ENCODE peak calls at places on chromosomes 7 and 10, in seven cellular contexts. R is SK-N-SH, T is H1, L is HCT116, V is K562, Y is GM12878, U is HepG2. N is an unnamed sample.

GRCh38 chr7:155987681-155988080 is 175.4 kb upstream of the SHH start:
- DNase-seq in R (no peak), T (no peak), Y (no peak), L (no peak), U (no peak), V (no peak), N (no peak)

GRCh38 chr10:18099420-18099819 is 40.8 kb upstream of the CACNB2 start:
- DNase-seq in L (no peak), U (no peak), R (no peak), T (no peak), V (no peak), Y (no peak), N (no peak)

GRCh38 chr10:110311357-110311949 is 6.7 kb upstream of the SMNDC1 start:
- DNase-seq in U (peak; percentile 42), T (no peak), L (peak; percentile 80), Y (peak; percentile 47), R (peak; percentile 64), V (peak; percentile 40), N (peak; percentile 70)

GRCh38 chr7:69110450-69111050 is 487.7 kb upstream of the AUTS2 start:
- DNase-seq in Y (no peak), T (no peak), U (no peak), L (no peak), R (no peak), V (no peak), N (no peak)

GRCh38 chr10:105953056-105953455 is 1211.5 kb downstream of the SORCS1 start:
- DNase-seq in Y (no peak), U (no peak), L (no peak), V (no peak), R (no peak), T (no peak), N (no peak)

GRCh38 chr7:42673951-42674350 is 237.9 kb downstream of the C7orf25 start:
- DNase-seq in R (no peak), V (no peak), U (no peak), Y (no peak), T (no peak), L (no peak), N (no peak)

GRCh38 chr10:71045936-71046335 is 157.6 kb upstream of the PCBD1 start:
- DNase-seq in Y (no peak), U (no peak), T (no peak), R (no peak), L (no peak), V (no peak), N (no peak)

GRCh38 chr7:139192014-139192706 is 38.9 kb upstream of the UBN2 start:
- DNase-seq in Y (no peak), L (no peak), V (no peak), R (no peak), T (no peak), U (no peak), N (peak; percentile 20)

GRCh38 chr7:111138196-111138569 is 47.3 kb downstream of the LRRN3 start:
- DNase-seq in L (peak; percentile 62), V (no peak), Y (peak; percentile 72), U (no peak), T (no peak), R (no peak), N (no peak)

GRCh38 chr7:133315332-133316040 is 62.6 kb downstream of the EXOC4 start:
- DNase-seq in Y (no peak), R (no peak), L (no peak), U (no peak), V (no peak), T (no peak), N (no peak)
- TF ChIP-seq JUND in Y (no peak), R (peak; percentile 44), L (no peak), U (no peak), V (no peak), T (no peak), N (no peak)

GRCh38 chr10:104332243-104333036 is 5.8 kb downstream of the ITPRIP start:
- DNase-seq in T (no peak), L (no peak), U (no peak), V (peak; percentile 60), R (no peak), Y (no peak), N (no peak)

GRCh38 chr10:104333037-104333727 is 5.1 kb downstream of the ITPRIP start:
- DNase-seq in U (no peak), V (peak; percentile 49), Y (no peak), L (no peak), R (peak; percentile 7), T (no peak), N (no peak)

GRCh38 chr10:104334561-104334960 is 3.7 kb downstream of the ITPRIP start:
- DNase-seq in V (no peak), T (peak; percentile 37), Y (no peak), U (no peak), L (no peak), R (no peak), N (no peak)

GRCh38 chr10:104334965-104335650 is 3.2 kb downstream of the ITPRIP start:
- DNase-seq in R (no peak), U (no peak), L (no peak), T (no peak), V (no peak), Y (no peak), N (no peak)

DNA sequence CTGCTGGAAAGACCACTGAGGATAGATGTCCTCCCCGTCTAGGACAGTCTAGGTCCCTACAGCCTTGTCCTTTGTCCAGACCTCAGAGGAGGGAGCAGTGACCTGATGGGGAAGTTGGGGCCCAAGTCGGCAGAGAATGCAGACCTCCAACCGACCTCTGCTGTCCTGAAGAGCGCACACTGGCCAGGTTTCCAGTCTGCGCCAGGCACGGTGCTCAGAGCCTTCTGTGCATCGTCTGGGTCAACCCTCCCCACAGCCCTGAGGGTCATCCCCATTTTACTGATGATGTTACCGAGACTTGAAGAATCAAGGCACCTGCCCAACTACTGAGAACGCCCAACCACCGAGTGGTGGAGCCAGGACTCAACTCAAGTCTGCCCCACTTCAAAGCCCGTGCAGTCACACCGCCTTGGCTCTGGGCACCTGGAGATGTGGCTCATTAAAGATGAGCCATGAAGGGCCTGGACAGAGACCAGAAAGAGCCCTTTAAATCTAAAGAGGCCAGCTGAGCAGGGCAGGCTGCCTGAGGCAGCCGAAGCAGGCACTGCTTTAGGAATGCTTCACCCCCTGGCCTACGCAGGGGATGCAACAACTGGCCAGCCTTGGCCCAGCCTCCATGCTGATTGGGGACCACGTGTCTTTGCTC is 4.4 kb downstream of the ITPRIP start:
- DNase-seq in T (peak; percentile 45), U (no peak), Y (no peak), L (no peak), V (no peak), R (peak; percentile 5), N (no peak)
- TF ChIP-seq JUND in T (no peak), U (no peak), Y (no peak), L (no peak), V (no peak), R (no peak), N (no peak)

DNA sequence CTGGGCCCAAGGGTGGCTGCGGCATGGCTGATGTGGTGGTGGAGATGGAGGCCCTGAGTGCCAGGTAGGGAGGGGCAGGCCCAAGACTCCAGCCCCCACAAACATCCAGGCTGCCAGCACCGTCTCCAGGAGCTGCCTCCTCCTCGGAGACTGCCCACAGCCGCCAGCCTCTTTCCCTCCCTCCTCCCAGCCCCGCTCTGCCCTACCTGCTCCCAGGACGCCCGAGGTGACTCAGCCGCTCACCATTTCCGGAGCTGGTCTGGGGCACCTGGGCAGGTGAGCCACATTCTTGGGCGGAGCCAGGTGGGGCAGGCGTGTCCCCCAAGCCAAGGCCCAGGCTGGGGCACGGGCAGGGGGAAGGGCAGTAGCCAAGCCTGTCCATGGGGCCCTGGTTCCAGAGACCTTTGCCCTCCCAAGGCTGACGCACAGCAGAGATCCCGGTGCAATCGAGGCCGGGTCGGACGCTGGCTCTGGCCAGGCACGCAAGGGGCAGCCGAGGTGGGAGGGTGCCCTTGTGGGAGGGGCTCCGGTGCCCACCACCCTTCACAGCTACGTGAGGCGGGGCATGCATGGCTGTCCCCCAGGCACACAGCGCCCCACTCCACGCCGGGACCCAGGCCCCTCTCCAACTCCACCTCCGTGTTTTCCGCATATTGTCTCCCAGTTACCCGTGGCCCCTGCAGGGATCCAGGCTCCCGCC is 8.8 kb downstream of the ADAP1 start:
- DNase-seq in T (peak; percentile 86), U (no peak), Y (no peak), L (peak; percentile 86), V (no peak), R (no peak), N (peak; percentile 96)
- TF ChIP-seq JUND in T (peak; percentile 89), U (no peak), Y (no peak), L (no peak), V (no peak), R (no peak), N (no peak)

GRCh38 chr7:38950309-38950708 is 27.4 kb upstream of the POU6F2 start:
- DNase-seq in T (no peak), U (no peak), V (no peak), Y (no peak), L (no peak), R (no peak), N (no peak)
- TF ChIP-seq JUND in T (no peak), U (no peak), V (no peak), Y (no peak), L (no peak), R (no peak), N (no peak)

GRCh38 chr7:8389898-8390642 is 43.3 kb upstream of the NXPH1 start:
- DNase-seq in T (peak; percentile 82), U (no peak), Y (no peak), L (peak; percentile 53), R (no peak), V (peak; percentile 80), N (peak; percentile 88)
- TF ChIP-seq JUND in T (no peak), U (no peak), Y (no peak), L (no peak), R (no peak), V (no peak), N (no peak)

DNA sequence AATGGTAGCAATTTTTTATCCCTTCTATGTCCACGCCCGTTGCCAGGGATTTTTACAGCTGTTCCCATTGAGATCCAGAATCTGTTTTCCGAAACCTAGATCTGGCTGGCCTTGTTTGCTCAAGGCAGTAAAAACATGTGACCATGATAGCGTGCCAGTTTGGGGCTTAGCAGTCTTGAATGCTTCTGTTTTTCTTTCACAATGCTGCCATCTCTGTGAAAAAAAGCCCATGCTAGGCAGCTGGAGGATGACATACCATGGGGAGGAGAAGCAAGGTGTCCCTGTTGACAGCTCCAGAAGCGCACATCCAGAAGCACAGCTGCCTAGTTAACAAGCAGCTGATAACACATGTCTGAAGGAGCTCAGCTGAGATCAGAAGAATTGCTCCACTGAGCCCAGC is 2.2 kb upstream of the ZNF92 start:
- DNase-seq in V (no peak), T (no peak), U (peak; percentile 25), L (no peak), Y (no peak), R (no peak), N (no peak)
- TF ChIP-seq JUND in V (no peak), T (no peak), U (no peak), L (no peak), Y (no peak), R (no peak), N (no peak)

N was measured in T47D.